ENCODE peak calls at places on chromosome 17, in seven cellular contexts. G is PC-3; A is dermis microvascular lymphatic vessel endothelial cell; N is naive thymus-derived CD8-positive, alpha-beta T cell; W is body of pancreas; D is heart left ventricle; H is stomach. J is an unnamed sample.

GRCh38 chr17:39926588-39927100 is 757 bp downstream of the ORMDL3 start:
- DNase-seq in G (peak), A (peak), N (peak), W (peak), D (peak), H (peak), J (no peak)

GRCh38 chr17:82863941-82864720 is 24.3 kb upstream of the ZNF750 start:
- DNase-seq in G (peak), A (peak), N (peak), W (no peak), D (no peak), H (peak), J (no peak)

GRCh38 chr17:36682804-36683203 is 81.4 kb downstream of the MRM1 start:
- DNase-seq in G (no peak), A (no peak), N (no peak), W (no peak), D (no peak), H (no peak), J (no peak)

GRCh38 chr17:71900830-71901229 is 220.0 kb upstream of the SOX9 start:
- DNase-seq in G (peak), A (no peak), N (no peak), W (no peak), D (no peak), H (no peak), J (no peak)

GRCh38 chr17:36066365-36066945 is 2.4 kb downstream of the CCL18 start:
- DNase-seq in G (no peak), A (no peak), N (no peak), W (no peak), D (no peak), H (no peak), J (no peak)

GRCh38 chr17:31100840-31101239 is 6.1 kb downstream of the NF1 start:
- DNase-seq in G (no peak), A (peak), N (no peak), W (no peak), D (no peak), H (no peak), J (no peak)

GRCh38 chr17:50542795-50543774 is 3.9 kb upstream of the SPATA20 start:
- DNase-seq in G (peak), A (no peak), N (no peak), W (peak), D (no peak), H (peak), J (no peak)

GRCh38 chr17:7560172-7561027 is 1.3 kb upstream of the SENP3 start:
- DNase-seq in G (peak), A (peak), N (peak), W (peak), D (peak), H (peak), J (no peak)

GRCh38 chr17:72591500-72592241 is 470.9 kb downstream of the SOX9 start:
- DNase-seq in G (peak), A (no peak), N (no peak), W (peak), D (no peak), H (no peak), J (no peak)

GRCh38 chr17:42337442-42337841 is 49.1 kb downstream of the STAT5A start:
- DNase-seq in G (no peak), A (no peak), N (peak), W (no peak), D (no peak), H (no peak), J (no peak)

GRCh38 chr17:74369221-74369620 is 1.9 kb downstream of the GPR142 start:
- DNase-seq in G (no peak), A (no peak), N (peak), W (no peak), D (peak), H (peak), J (no peak)

GRCh38 chr17:2247005-2247404 is 56.6 kb downstream of the SMG6 start:
- DNase-seq in G (no peak), A (no peak), N (no peak), W (no peak), D (no peak), H (no peak), J (no peak)

GRCh38 chr17:26731005-26731921 is 562.7 kb upstream of the WSB1 start:
- DNase-seq in G (no peak), A (no peak), N (no peak), W (no peak), D (no peak), H (no peak), J (no peak)

GRCh38 chr17:51115179-51115578 is 5.5 kb downstream of the SPAG9 start:
- DNase-seq in G (no peak), A (no peak), N (no peak), W (no peak), D (no peak), H (no peak), J (no peak)

GRCh38 chr17:54455251-54455868 is 445.3 kb upstream of the TOM1L1 start:
- DNase-seq in G (peak), A (no peak), N (no peak), W (no peak), D (no peak), H (no peak), J (no peak)

GRCh38 chr17:57962441-57963148 is 7.4 kb upstream of the CUEDC1 start:
- DNase-seq in G (no peak), A (no peak), N (no peak), W (no peak), D (no peak), H (no peak), J (no peak)

GRCh38 chr17:75240394-75241142 is 20.8 kb downstream of the GGA3 start:
- DNase-seq in G (peak), A (peak), N (peak), W (no peak), D (no peak), H (no peak), J (peak)

GRCh38 chr17:1124238-1124699 is 55.5 kb downstream of the ABR start:
- DNase-seq in G (no peak), A (no peak), N (no peak), W (no peak), D (no peak), H (no peak), J (no peak)

GRCh38 chr17:47665655-47666054 is 15.9 kb downstream of the KPNB1 start:
- DNase-seq in G (no peak), A (no peak), N (no peak), W (no peak), D (no peak), H (no peak), J (no peak)

GRCh38 chr17:49290690-49291326 is 60.2 kb upstream of the PHOSPHO1 start:
- DNase-seq in G (peak), A (peak), N (peak), W (no peak), D (no peak), H (no peak), J (no peak)

GRCh38 chr17:70071127-70071526 is 3.9 kb upstream of the KCNJ16 start:
- DNase-seq in G (no peak), A (no peak), N (no peak), W (no peak), D (no peak), H (no peak), J (no peak)

GRCh38 chr17:31389673-31390381 is 1.6 kb upstream of the RAB11FIP4 start:
- DNase-seq in G (no peak), A (no peak), N (no peak), W (no peak), D (no peak), H (peak), J (no peak)

GRCh38 chr17:44940321-44940720 is 7.3 kb downstream of the KIF18B start:
- DNase-seq in G (peak), A (no peak), N (no peak), W (no peak), D (no peak), H (no peak), J (no peak)

GRCh38 chr17:60107526-60108257 is 29.0 kb upstream of the HEATR6 start:
- DNase-seq in G (peak), A (no peak), N (no peak), W (no peak), D (no peak), H (no peak), J (no peak)

GRCh38 chr17:66811683-66812054 is 23.2 kb upstream of the CACNG5 start:
- DNase-seq in G (no peak), A (no peak), N (no peak), W (no peak), D (no peak), H (no peak), J (no peak)

GRCh38 chr17:8552582-8553320 is 77.8 kb downstream of the MYH10 start:
- DNase-seq in G (peak), A (no peak), N (no peak), W (no peak), D (no peak), H (no peak), J (no peak)

GRCh38 chr17:46972346-46972745 is 6.7 kb downstream of the RPRML start:
- DNase-seq in G (no peak), A (no peak), N (no peak), W (no peak), D (peak), H (peak), J (no peak)

GRCh38 chr17:42171831-42172230 is 9.1 kb downstream of the KCNH4 start:
- DNase-seq in G (no peak), A (no peak), N (no peak), W (no peak), D (no peak), H (no peak), J (no peak)

GRCh38 chr17:22374741-22375140 is 682.4 kb downstream of the KCNJ18 start:
- DNase-seq in G (no peak), A (no peak), N (no peak), W (no peak), D (no peak), H (no peak), J (no peak)

GRCh38 chr17:1635675-1636465 is 7.2 kb upstream of the SLC43A2 start:
- DNase-seq in G (no peak), A (no peak), N (no peak), W (no peak), D (no peak), H (no peak), J (no peak)

GRCh38 chr17:49592263-49592662 is 16.6 kb downstream of the NXPH3 start:
- DNase-seq in G (no peak), A (no peak), N (no peak), W (no peak), D (no peak), H (no peak), J (no peak)

GRCh38 chr17:77164483-77165030 is 23.8 kb downstream of the SEC14L1 start:
- DNase-seq in G (no peak), A (peak), N (no peak), W (no peak), D (peak), H (no peak), J (peak)

GRCh38 chr17:82653651-82654528 is 5.6 kb upstream of the WDR45B start:
- DNase-seq in G (no peak), A (no peak), N (no peak), W (no peak), D (no peak), H (no peak), J (no peak)

GRCh38 chr17:74569392-74570003 is 2.2 kb upstream of the CD300H start:
- DNase-seq in G (peak), A (no peak), N (no peak), W (peak), D (no peak), H (peak), J (peak)

GRCh38 chr17:6636616-6637457 is 3.7 kb downstream of the KIAA0753 start:
- DNase-seq in G (no peak), A (no peak), N (no peak), W (no peak), D (no peak), H (no peak), J (no peak)

GRCh38 chr17:40068917-40069750 is 6.4 kb downstream of the THRA start:
- DNase-seq in G (peak), A (peak), N (peak), W (peak), D (peak), H (peak), J (no peak)

GRCh38 chr17:19780846-19781245 is 32.7 kb upstream of the ALDH3A1 start:
- DNase-seq in G (no peak), A (no peak), N (no peak), W (no peak), D (no peak), H (no peak), J (no peak)